ENCODE peak calls at places on chromosomes 3 and 15, in nine cellular contexts. S is sciatic nerve, W is kidney tubule cell, G is epithelial cell of esophagus, M is HTR-8/SVneo, Q is mesothelial cell of epicardium, X is HS-5, Z is smooth muscle cell of the brain vasculature, I is HepG2. O is an unnamed sample.

GRCh38 chr3:109187390-109187789 is 50.9 kb downstream of the C3orf85 start:
- DNase-seq in Z (no peak), M (no peak), Q (no peak), X (no peak), G (no peak), W (no peak), I (no peak), S (no peak), O (no peak)

GRCh38 chr3:73768594-73769308 is 144.0 kb upstream of the PDZRN3 start:
- DNase-seq in X (no peak), S (no peak), I (no peak), G (no peak), Q (no peak), W (no peak), M (no peak), Z (no peak), O (no peak)

GRCh38 chr3:7547826-7548225 is 686.9 kb downstream of the GRM7 start:
- DNase-seq in X (no peak), I (no peak), Z (no peak), G (peak), S (no peak), M (no peak), Q (no peak), W (no peak), O (no peak)

GRCh38 chr15:91283155-91283554 is 183.1 kb downstream of the SV2B start:
- DNase-seq in X (no peak), G (no peak), S (no peak), Q (no peak), W (no peak), I (no peak), M (no peak), Z (no peak), O (no peak)

GRCh38 chr3:133996251-133996661 is 33.5 kb downstream of the SLCO2A1 start:
- DNase-seq in X (no peak), Q (no peak), M (no peak), G (peak), S (no peak), Z (peak), I (no peak), W (no peak), O (no peak)

GRCh38 chr3:185024406-185024805 is 128.5 kb downstream of the C3orf70 start:
- DNase-seq in S (no peak), W (no peak), G (no peak), M (no peak), I (no peak), X (no peak), Q (no peak), Z (no peak), O (no peak)

GRCh38 chr3:138729279-138729678 is 105.4 kb downstream of the PIK3CB start:
- DNase-seq in I (no peak), Q (no peak), S (no peak), G (no peak), X (no peak), W (peak), Z (no peak), M (no peak), O (no peak)

GRCh38 chr3:190197346-190197763 is 76.7 kb upstream of the P3H2 start:
- DNase-seq in W (peak), M (no peak), G (no peak), Z (no peak), Q (no peak), S (no peak), I (no peak), X (no peak), O (peak)

GRCh38 chr3:140468407-140468806 is 209.5 kb upstream of the TRIM42 start:
- DNase-seq in Q (no peak), S (no peak), M (no peak), G (no peak), I (peak), X (no peak), Z (no peak), W (no peak), O (no peak)

GRCh38 chr3:98513736-98514135 is 9.0 kb downstream of the CLDND1 start:
- DNase-seq in X (no peak), M (no peak), S (no peak), Q (no peak), Z (no peak), G (no peak), W (no peak), I (no peak), O (no peak)

GRCh38 chr15:72685301-72685924 is 569 bp downstream of the HIGD2B start:
- DNase-seq in Q (no peak), Z (no peak), X (no peak), W (no peak), M (no peak), I (peak), G (peak), S (no peak), O (peak)

GRCh38 chr3:89571707-89572106 is 464.3 kb downstream of the EPHA3 start:
- DNase-seq in M (no peak), Z (no peak), X (no peak), I (no peak), S (no peak), W (no peak), Q (no peak), G (no peak), O (no peak)

GRCh38 chr3:31680072-31680870 is 147.5 kb downstream of the STT3B start:
- DNase-seq in X (no peak), M (no peak), G (no peak), Z (no peak), S (no peak), W (no peak), Q (no peak), I (peak), O (no peak)

GRCh38 chr3:175648939-175649338 is 789.8 kb downstream of the NAALADL2 start:
- DNase-seq in M (no peak), X (no peak), G (no peak), W (no peak), S (no peak), I (no peak), Q (no peak), Z (no peak), O (no peak)

GRCh38 chr3:151082880-151083838 is 2.3 kb upstream of the MED12L start:
- DNase-seq in Q (no peak), Z (no peak), I (no peak), W (no peak), M (no peak), S (no peak), G (no peak), X (no peak), O (no peak)

GRCh38 chr3:142077155-142077858 is 72.0 kb downstream of the TFDP2 start:
- DNase-seq in G (no peak), I (no peak), W (no peak), S (no peak), Z (no peak), Q (no peak), M (no peak), X (no peak), O (no peak)

GRCh38 chr3:79651536-79652065 is 116.2 kb downstream of the ROBO1 start:
- DNase-seq in G (peak), M (no peak), Z (peak), I (no peak), S (no peak), W (peak), X (no peak), Q (no peak), O (peak)

GRCh38 chr3:46666471-46666845 is 27.0 kb downstream of the ALS2CL start:
- DNase-seq in Q (no peak), G (no peak), W (no peak), S (peak), M (no peak), X (no peak), Z (no peak), I (no peak), O (no peak)

GRCh38 chr3:184066211-184066610 is 13.4 kb downstream of the HTR3C start:
- DNase-seq in S (no peak), W (no peak), M (no peak), Q (no peak), X (peak), G (peak), Z (no peak), I (no peak), O (no peak)

GRCh38 chr15:85142324-85142723 is 160.7 kb downstream of the PDE8A start:
- DNase-seq in Q (no peak), M (peak), X (peak), G (peak), Z (no peak), W (peak), S (no peak), I (no peak), O (peak)

GRCh38 chr3:63232764-63233396 is 45.2 kb upstream of the SYNPR start:
- DNase-seq in I (no peak), M (no peak), G (peak), Z (no peak), Q (no peak), X (no peak), S (no peak), W (peak), O (no peak)

GRCh38 chr3:158711886-158712285 is 20.4 kb downstream of the RARRES1 start:
- DNase-seq in I (no peak), X (peak), Q (no peak), Z (no peak), S (no peak), W (peak), M (peak), G (peak), O (peak)

GRCh38 chr3:166902374-166902773 is 477.7 kb downstream of the ZBBX start:
- DNase-seq in W (no peak), S (no peak), Z (no peak), I (no peak), Q (no peak), X (no peak), M (no peak), G (peak), O (no peak)

GRCh38 chr3:143119974-143120715 is 574 bp downstream of the CHST2 start:
- DNase-seq in X (no peak), S (no peak), I (no peak), Q (no peak), Z (no peak), M (peak), W (peak), G (peak), O (no peak)

GRCh38 chr15:26967719-26968269 is 3.2 kb upstream of the GABRG3 start:
- DNase-seq in Z (no peak), G (no peak), I (no peak), X (no peak), M (no peak), Q (no peak), W (peak), S (no peak), O (no peak)

GRCh38 chr3:11411956-11412355 is 139.8 kb downstream of the ATG7 start:
- DNase-seq in Z (no peak), S (no peak), I (no peak), G (no peak), W (no peak), Q (no peak), M (no peak), X (no peak), O (no peak)

O was measured in ACHN.